ENCODE peak calls at places on chromosomes 6 and 20, in seven cellular contexts. X is HepG2, G is K562, V is HCT116, N is SK-N-SH, M is H1, W is GM12878. Z is an unnamed sample.

GRCh38 chr6:102389994-102390393 is 996.5 kb downstream of the GRIK2 start:
- DNase-seq in X (no peak), G (no peak), V (no peak), N (no peak), M (no peak), W (no peak), Z (no peak)

GRCh38 chr6:137349856-137350830 is 131.0 kb upstream of the IFNGR1 start:
- DNase-seq in X (peak), G (no peak), V (no peak), N (no peak), M (no peak), W (no peak), Z (no peak)

GRCh38 chr6:112038268-112038667 is 15.6 kb upstream of the CCN6 start:
- DNase-seq in X (no peak), G (no peak), V (no peak), N (no peak), M (no peak), W (no peak), Z (no peak)

GRCh38 chr6:116268589-116269293 is 11.0 kb downstream of the TSPYL1 start:
- DNase-seq in X (peak), G (peak), V (peak), N (peak), M (no peak), W (no peak), Z (peak)

GRCh38 chr6:18183736-18184135 is 28.5 kb downstream of the KDM1B start:
- DNase-seq in X (no peak), G (no peak), V (no peak), N (no peak), M (no peak), W (no peak), Z (no peak)

GRCh38 chr6:137471951-137472350 is 22.2 kb downstream of the OLIG3 start:
- DNase-seq in X (no peak), G (no peak), V (no peak), N (no peak), M (no peak), W (no peak), Z (no peak)

GRCh38 chr20:35116258-35116657 is 23.7 kb upstream of the TRPC4AP start:
- DNase-seq in X (no peak), G (peak), V (no peak), N (no peak), M (no peak), W (no peak), Z (no peak)

GRCh38 chr6:14009416-14009815 is 84.7 kb downstream of the RNF182 start:
- DNase-seq in X (no peak), G (no peak), V (no peak), N (no peak), M (no peak), W (no peak), Z (no peak)

GRCh38 chr6:64477311-64477850 is 841.8 kb downstream of the PHF3 start:
- DNase-seq in X (no peak), G (no peak), V (no peak), N (no peak), M (no peak), W (no peak), Z (no peak)

GRCh38 chr20:53959849-53960585 is 110.4 kb downstream of the BCAS1 start:
- DNase-seq in X (peak), G (no peak), V (no peak), N (no peak), M (no peak), W (no peak), Z (no peak)

GRCh38 chr6:37521674-37522073 is 22.0 kb upstream of the CCDC167 start:
- DNase-seq in X (no peak), G (no peak), V (no peak), N (no peak), M (no peak), W (no peak), Z (no peak)

GRCh38 chr20:8353512-8353911 is 221.4 kb downstream of the PLCB1 start:
- DNase-seq in X (no peak), G (no peak), V (no peak), N (no peak), M (no peak), W (no peak), Z (no peak)

GRCh38 chr6:135722679-135723078 is 128.8 kb upstream of the PDE7B start:
- DNase-seq in X (peak), G (no peak), V (peak), N (no peak), M (no peak), W (no peak), Z (no peak)

GRCh38 chr6:45959534-45960195 is 56.0 kb downstream of the CLIC5 start:
- DNase-seq in X (no peak), G (no peak), V (no peak), N (no peak), M (no peak), W (no peak), Z (no peak)

GRCh38 chr6:22826961-22827360 is 257.6 kb downstream of the HDGFL1 start:
- DNase-seq in X (no peak), G (no peak), V (no peak), N (no peak), M (no peak), W (no peak), Z (no peak)

GRCh38 chr6:33926451-33926850 is 122.6 kb upstream of the MLN start:
- DNase-seq in X (no peak), G (peak), V (peak), N (peak), M (peak), W (no peak), Z (peak)

GRCh38 chr20:17967595-17968365 is 814 bp downstream of the SNX5 start:
- DNase-seq in X (no peak), G (peak), V (no peak), N (no peak), M (no peak), W (no peak), Z (peak)

DNA sequence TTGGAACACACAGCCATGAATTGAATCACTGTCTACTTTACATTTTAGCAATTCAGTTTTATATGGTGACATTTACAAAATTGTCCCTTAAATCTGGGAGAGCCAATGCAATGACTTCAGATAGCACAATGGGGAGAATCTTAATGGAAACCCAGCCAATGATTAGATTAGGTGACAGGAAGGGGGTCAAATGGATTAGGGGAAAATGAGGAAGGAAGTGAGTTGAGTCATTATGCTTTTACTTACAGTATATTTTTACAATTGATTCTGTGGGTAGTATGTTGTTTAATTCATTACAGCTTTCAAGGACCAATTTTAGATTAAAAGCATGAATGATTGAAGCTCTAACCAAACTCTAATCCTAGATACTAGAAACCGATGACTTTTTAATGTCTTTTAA is 229.8 kb downstream of the SOX4 start:
- DNase-seq in X (no peak), G (no peak), V (no peak), N (no peak), M (no peak), W (no peak), Z (no peak)
- TF ChIP-seq JUND in X (no peak), G (no peak), V (no peak), N (no peak), M (no peak), W (no peak), Z (no peak)

DNA sequence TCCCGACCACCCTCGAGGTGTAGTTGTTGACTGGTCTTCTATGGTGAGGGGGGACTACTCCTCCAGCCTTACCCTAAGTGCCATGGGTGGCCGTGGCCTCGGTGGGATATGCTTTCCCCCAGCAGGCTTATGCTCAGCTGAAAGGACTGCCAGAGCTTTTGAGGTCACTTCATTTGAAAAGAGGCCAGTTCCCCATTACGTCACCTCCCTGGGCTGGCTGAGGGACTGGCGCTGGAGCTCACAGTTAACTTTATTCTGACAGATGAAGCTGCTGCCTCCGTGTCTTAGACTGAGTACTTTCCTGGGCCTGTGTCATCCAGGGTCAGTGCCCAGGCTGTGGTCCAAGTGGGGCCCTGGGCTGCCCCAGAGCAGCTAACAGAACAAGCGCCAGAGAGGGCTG is 42.8 kb upstream of the PCMTD2 start:
- DNase-seq in X (no peak), G (no peak), V (no peak), N (no peak), M (no peak), W (no peak), Z (no peak)
- TF ChIP-seq JUND in X (no peak), G (peak), V (no peak), N (no peak), M (no peak), W (no peak), Z (no peak)

DNA sequence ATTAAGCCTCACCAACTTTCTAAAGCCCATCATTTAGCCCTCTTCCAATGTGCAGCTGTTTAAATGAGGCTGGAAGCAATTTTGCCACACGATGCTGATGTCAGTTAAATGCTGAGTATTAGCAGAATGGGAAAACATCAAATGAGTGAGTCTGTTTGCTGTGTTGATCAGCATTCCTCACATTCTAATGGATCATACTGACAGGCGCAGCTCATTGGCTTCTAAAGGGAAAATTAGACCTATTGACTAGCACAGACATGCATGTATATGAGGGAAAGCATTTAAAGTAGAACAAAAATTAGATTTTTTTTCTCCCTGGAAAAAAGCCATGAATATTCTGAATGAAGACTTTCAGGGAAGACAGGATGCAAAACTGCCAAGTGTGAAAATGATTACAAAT is 956.1 kb upstream of the EYS start:
- DNase-seq in X (no peak), G (no peak), V (no peak), N (no peak), M (no peak), W (no peak), Z (peak)
- TF ChIP-seq JUND in X (no peak), G (no peak), V (no peak), N (no peak), M (no peak), W (no peak), Z (no peak)

DNA sequence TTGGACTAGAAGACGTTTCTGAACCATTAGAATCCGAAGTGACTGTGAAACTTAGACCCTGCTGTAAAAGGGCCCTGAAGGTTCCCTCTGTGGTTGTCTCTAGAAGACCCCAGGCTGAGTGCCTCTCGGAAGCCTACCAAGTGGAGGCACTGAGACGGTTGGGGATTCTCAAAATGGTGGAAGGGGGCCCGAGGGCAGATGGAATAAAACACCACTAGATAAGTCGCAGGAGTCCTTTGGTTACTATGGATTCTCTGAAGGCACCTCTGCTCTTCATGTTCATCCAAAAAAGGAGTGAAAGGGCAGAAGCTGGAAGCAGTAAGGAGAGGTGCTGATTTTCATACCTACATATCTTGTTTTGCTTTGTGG is 4.0 kb upstream of the TFAP2D start:
- DNase-seq in X (no peak), G (no peak), V (no peak), N (no peak), M (no peak), W (no peak), Z (no peak)
- TF ChIP-seq JUND in X (no peak), G (no peak), V (no peak), N (no peak), M (no peak), W (no peak), Z (no peak)

GRCh38 chr6:157812425-157813171 is 10.4 kb upstream of the SNX9 start:
- DNase-seq in X (no peak), G (no peak), V (no peak), N (no peak), M (no peak), W (no peak), Z (no peak)
- TF ChIP-seq JUND in X (no peak), G (no peak), V (no peak), N (no peak), M (no peak), W (no peak), Z (no peak)

DNA sequence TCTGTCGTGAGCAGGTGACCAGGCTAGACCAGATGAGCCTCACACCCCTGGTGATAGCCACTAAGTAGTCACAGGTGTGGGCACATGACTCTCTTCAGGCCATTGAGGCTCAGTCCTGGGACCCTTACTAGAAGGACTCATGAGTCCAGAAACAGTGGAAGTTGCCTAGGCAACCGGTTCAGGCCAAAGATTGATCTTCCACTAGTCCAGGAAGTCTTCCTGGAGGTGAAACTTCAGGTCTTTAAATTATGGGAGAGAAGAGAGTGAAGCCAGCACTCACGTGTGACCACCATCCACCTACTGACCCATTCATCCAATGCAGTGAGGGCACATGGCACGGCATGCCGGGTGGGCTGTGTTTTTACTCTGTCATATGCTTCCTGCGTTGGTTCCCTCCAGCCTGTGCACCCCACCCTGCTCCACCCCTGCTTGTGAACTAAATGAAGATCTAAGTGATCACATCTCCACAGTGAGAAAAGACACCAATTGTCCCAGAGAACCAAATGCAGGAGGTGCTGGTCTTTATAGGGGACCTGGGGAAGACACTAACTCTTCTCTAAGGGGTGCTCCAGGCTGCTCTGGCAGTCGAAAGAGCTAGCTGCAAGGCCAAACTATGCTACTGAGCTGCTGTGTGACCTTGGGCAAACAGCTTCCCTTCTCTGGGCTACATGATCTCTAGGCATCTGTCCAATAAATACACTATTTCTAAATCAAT is 12.5 kb upstream of the STX16 start:
- DNase-seq in X (no peak), G (no peak), V (no peak), N (no peak), M (no peak), W (no peak), Z (no peak)
- TF ChIP-seq JUND in X (no peak), G (no peak), V (no peak), N (no peak), M (no peak), W (no peak), Z (no peak)

GRCh38 chr20:62088258-62089127 is 22.8 kb upstream of the TAF4 start:
- DNase-seq in X (peak), G (peak), V (peak), N (no peak), M (no peak), W (no peak), Z (peak)
- TF ChIP-seq JUND in X (peak), G (peak), V (peak), N (no peak), M (no peak), W (no peak), Z (peak)

GRCh38 chr6:28864321-28864923 is 59.4 kb downstream of the TRIM27 start:
- DNase-seq in X (no peak), G (peak), V (no peak), N (no peak), M (no peak), W (no peak), Z (peak)
- TF ChIP-seq JUND in X (peak), G (peak), V (no peak), N (no peak), M (no peak), W (no peak), Z (no peak)